ENCODE peak calls at places on chromosome 11, in nine cellular contexts. U is K562, W is tibial nerve, G is stomach, J is esophagus muscularis mucosa, P is ovary, K is HepG2, S is transverse colon, M is suprapubic skin. X is an unnamed sample.

GRCh38 chr11:83835423-83835822 is 549.3 kb upstream of the CCDC90B start:
- DNase-seq in U (no peak), W (no peak), G (no peak), J (no peak), P (no peak), K (no peak), S (no peak), M (no peak), X (no peak)

GRCh38 chr11:15793032-15793996 is 563.0 kb downstream of the SOX6 start:
- DNase-seq in U (no peak), W (no peak), G (no peak), J (no peak), P (no peak), K (no peak), S (no peak), M (no peak), X (no peak)

GRCh38 chr11:2795491-2795991 is 90.0 kb downstream of the CDKN1C start:
- DNase-seq in U (no peak), W (no peak), G (no peak), J (no peak), P (peak; percentile 21), K (no peak), S (peak; percentile 6), M (peak; percentile 73), X (peak; percentile 56)

GRCh38 chr11:2898366-2899079 is 12.9 kb upstream of the CDKN1C start:
- DNase-seq in U (no peak), W (peak; percentile 67), G (peak; percentile 57), J (peak; percentile 94), P (no peak), K (peak; percentile 17), S (peak; percentile 63), M (no peak), X (peak; percentile 83)

GRCh38 chr11:83156996-83157754 is at the start of gene PCF11:
- DNase-seq in U (no peak), W (no peak), G (no peak), J (no peak), P (no peak), K (no peak), S (no peak), M (no peak), X (no peak)

GRCh38 chr11:7098235-7098832 is 9.5 kb downstream of the RBMXL2 start:
- DNase-seq in U (peak; percentile 60), W (peak; percentile 8), G (no peak), J (no peak), P (no peak), K (peak; percentile 49), S (no peak), M (no peak), X (no peak)

GRCh38 chr11:70034740-70035365 is 43.3 kb upstream of the ANO1 start:
- DNase-seq in U (no peak), W (no peak), G (peak; percentile 15), J (peak; percentile 89), P (no peak), K (no peak), S (no peak), M (peak; percentile 64), X (no peak)

GRCh38 chr11:125214466-125215204 is 50.1 kb downstream of the PKNOX2 start:
- DNase-seq in U (no peak), W (no peak), G (no peak), J (no peak), P (peak; percentile 69), K (no peak), S (no peak), M (no peak), X (no peak)

GRCh38 chr11:117826360-117826635 is 1.8 kb upstream of the FXYD2 start:
- DNase-seq in U (no peak), W (no peak), G (peak; percentile 25), J (no peak), P (no peak), K (no peak), S (no peak), M (no peak), X (peak; percentile 46)

GRCh38 chr11:126700773-126701554 is 299.6 kb downstream of the KIRREL3 start:
- DNase-seq in U (no peak), W (no peak), G (no peak), J (no peak), P (no peak), K (no peak), S (no peak), M (no peak), X (no peak)

GRCh38 chr11:93552874-93553273 is 9.7 kb upstream of the SMCO4 start:
- DNase-seq in U (no peak), W (no peak), G (no peak), J (no peak), P (no peak), K (peak; percentile 81), S (no peak), M (no peak), X (no peak)

GRCh38 chr11:13038366-13038765 is 29.2 kb downstream of the RASSF10 start:
- DNase-seq in U (no peak), W (no peak), G (no peak), J (no peak), P (no peak), K (peak; percentile 18), S (no peak), M (no peak), X (no peak)

GRCh38 chr11:66339163-66339675 is 3.0 kb upstream of the RIN1 start:
- DNase-seq in U (no peak), W (no peak), G (no peak), J (no peak), P (no peak), K (no peak), S (no peak), M (no peak), X (peak; percentile 36)

GRCh38 chr11:78327945-78328344 is 89.7 kb downstream of the GAB2 start:
- DNase-seq in U (no peak), W (no peak), G (no peak), J (no peak), P (no peak), K (no peak), S (no peak), M (no peak), X (no peak)

GRCh38 chr11:30583505-30584280 is 2.5 kb downstream of the MPPED2 start:
- DNase-seq in U (no peak), W (no peak), G (no peak), J (no peak), P (peak; percentile 22), K (no peak), S (peak; percentile 9), M (no peak), X (peak; percentile 70)

GRCh38 chr11:30585892-30586250 is 282 bp downstream of the MPPED2 start:
- DNase-seq in U (no peak), W (no peak), G (no peak), J (no peak), P (peak; percentile 33), K (no peak), S (peak; percentile 9), M (no peak), X (peak; percentile 68)

GRCh38 chr11:30581646-30582045 is 4.5 kb downstream of the MPPED2 start:
- DNase-seq in U (no peak), W (no peak), G (no peak), J (no peak), P (no peak), K (no peak), S (no peak), M (no peak), X (no peak)

GRCh38 chr11:30586251-30587144 is at the start of gene MPPED2:
- DNase-seq in U (peak; percentile 12), W (no peak), G (no peak), J (no peak), P (peak; percentile 27), K (no peak), S (peak; percentile 25), M (peak; percentile 77), X (peak; percentile 77)

GRCh38 chr11:30585067-30585891 is 874 bp downstream of the MPPED2 start:
- DNase-seq in U (no peak), W (no peak), G (peak; percentile 28), J (no peak), P (peak; percentile 24), K (no peak), S (no peak), M (peak; percentile 80), X (peak; percentile 74)
- H3K27me3 ChIP-seq in U (no peaks in the 10 kb centered on the region), W (peaks cover 37% of the 10 kb centered on the region), G (peaks cover 57% of the 10 kb centered on the region), J (peaks cover 6% of the 10 kb centered on the region), P (no peaks in the 10 kb centered on the region), K (peaks cover 30% of the 10 kb centered on the region), S (peaks cover 57% of the 10 kb centered on the region), M (peaks cover 42% of the 10 kb centered on the region), X (no peaks in the 10 kb centered on the region)

DNA sequence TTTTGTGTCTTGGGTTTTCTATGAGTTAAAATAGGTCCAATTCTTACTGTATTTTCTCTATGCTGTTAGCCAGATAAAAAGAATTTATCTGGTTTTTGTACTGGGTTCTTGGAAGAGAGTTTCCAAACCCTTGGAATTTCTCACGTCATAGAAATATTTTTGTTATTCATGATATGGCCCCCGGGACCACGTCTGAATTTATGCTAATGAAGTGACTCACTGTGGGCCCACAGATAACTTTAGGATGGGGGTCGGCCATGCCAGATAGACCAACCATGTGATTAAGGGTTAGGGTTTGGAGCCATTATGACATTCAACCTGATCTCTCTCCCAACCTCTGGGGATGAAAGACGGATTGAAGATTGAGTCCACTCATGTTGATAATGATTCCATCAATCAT is 35.6 kb upstream of the DDI1 start:
- DNase-seq in U (no peak), W (no peak), G (no peak), J (no peak), P (no peak), K (no peak), S (no peak), M (no peak), X (no peak)
- TF ChIP-seq EP300 in U (no peak), W (no peak), G (no peak), J (no peak), P (no peak), K (no peak), S (no peak), M (no peak), X (no peak)

GRCh38 chr11:9717719-9718118 is 53.8 kb downstream of the SWAP70 start:
- DNase-seq in U (no peak), W (no peak), G (no peak), J (no peak), P (no peak), K (no peak), S (no peak), M (no peak), X (no peak)

GRCh38 chr11:9722023-9722422 is 58.1 kb downstream of the SWAP70 start:
- DNase-seq in U (no peak), W (no peak), G (no peak), J (no peak), P (no peak), K (no peak), S (no peak), M (no peak), X (no peak)

GRCh38 chr11:9717040-9717357 is 53.1 kb downstream of the SWAP70 start:
- DNase-seq in U (no peak), W (no peak), G (no peak), J (no peak), P (no peak), K (no peak), S (no peak), M (no peak), X (no peak)

GRCh38 chr11:9722893-9723292 is 59.0 kb downstream of the SWAP70 start:
- DNase-seq in U (no peak), W (no peak), G (no peak), J (no peak), P (no peak), K (no peak), S (no peak), M (no peak), X (no peak)

GRCh38 chr11:9719949-9720646 is 56.2 kb downstream of the SWAP70 start:
- DNase-seq in U (no peak), W (no peak), G (no peak), J (no peak), P (no peak), K (no peak), S (no peak), M (no peak), X (no peak)
- TF ChIP-seq POLR2A in U (no peak), W (no peak), G (no peak), J (no peak), P (no peak), K (no peak), S (no peak), M (no peak), X (no peak)

GRCh38 chr11:45412033-45412432 is 125.9 kb upstream of the SYT13 start:
- DNase-seq in U (no peak), W (no peak), G (no peak), J (no peak), P (no peak), K (no peak), S (no peak), M (no peak), X (no peak)
- H3K27me3 ChIP-seq in U (peaks cover 13% of the 10 kb centered on the region), W (peaks cover 50% of the 10 kb centered on the region), G (peaks cover 65% of the 10 kb centered on the region), J (peaks cover 59% of the 10 kb centered on the region), P (no peaks in the 10 kb centered on the region), K (peaks cover 23% of the 10 kb centered on the region), S (peaks cover 39% of the 10 kb centered on the region), M (peaks cover 56% of the 10 kb centered on the region), X (no peaks in the 10 kb centered on the region)